ENCODE peak calls at places on chromosomes 2 and 18, in five cellular contexts. One of them, this sample, is unnamed.

GRCh38 chr2:165573534-165574461 is 104.3 kb downstream of the CSRNP3 start:
- DNase-seq in transverse colon: peak
- DNase-seq in stimulated activated CD4-positive, alpha-beta T cell treated with anti-CD3 and anti-CD28 coated beads, Interleukin-4, amount 100 ng/mL, for 4 hours: no peak
- DNase-seq in G401: peak
- DNase-seq in NCI-H1417: peak
- DNase-seq in this sample: peak

GRCh38 chr2:161122772-161123530 is 37.3 kb upstream of the TANK start:
- DNase-seq in transverse colon: peak
- DNase-seq in G401: no peak
- DNase-seq in stimulated activated CD4-positive, alpha-beta T cell treated with anti-CD3 and anti-CD28 coated beads, Interleukin-4, amount 100 ng/mL, for 4 hours: peak
- DNase-seq in NCI-H1417: peak
- DNase-seq in this sample: peak

GRCh38 chr2:171080607-171081006 is 80.1 kb downstream of the TLK1 start:
- DNase-seq in transverse colon: no peak
- DNase-seq in NCI-H1417: no peak
- DNase-seq in stimulated activated CD4-positive, alpha-beta T cell treated with anti-CD3 and anti-CD28 coated beads, Interleukin-4, amount 100 ng/mL, for 4 hours: no peak
- DNase-seq in G401: no peak
- DNase-seq in this sample: no peak

GRCh38 chr18:51399491-51400122 is 202.1 kb upstream of the MEX3C start:
- DNase-seq in transverse colon: no peak
- DNase-seq in G401: no peak
- DNase-seq in NCI-H1417: no peak
- DNase-seq in stimulated activated CD4-positive, alpha-beta T cell treated with anti-CD3 and anti-CD28 coated beads, Interleukin-4, amount 100 ng/mL, for 4 hours: no peak
- DNase-seq in this sample: no peak

GRCh38 chr2:234269769-234270204 is 219.3 kb downstream of the SPP2 start:
- DNase-seq in G401: no peak
- DNase-seq in transverse colon: peak
- DNase-seq in NCI-H1417: no peak
- DNase-seq in stimulated activated CD4-positive, alpha-beta T cell treated with anti-CD3 and anti-CD28 coated beads, Interleukin-4, amount 100 ng/mL, for 4 hours: no peak
- DNase-seq in this sample: no peak

GRCh38 chr2:192741889-192742288 is 547.2 kb upstream of the TMEFF2 start:
- DNase-seq in stimulated activated CD4-positive, alpha-beta T cell treated with anti-CD3 and anti-CD28 coated beads, Interleukin-4, amount 100 ng/mL, for 4 hours: no peak
- DNase-seq in NCI-H1417: no peak
- DNase-seq in G401: no peak
- DNase-seq in transverse colon: no peak
- DNase-seq in this sample: no peak

GRCh38 chr2:174729797-174730529 is 34.3 kb downstream of the CHRNA1 start:
- DNase-seq in NCI-H1417: no peak
- DNase-seq in stimulated activated CD4-positive, alpha-beta T cell treated with anti-CD3 and anti-CD28 coated beads, Interleukin-4, amount 100 ng/mL, for 4 hours: peak
- DNase-seq in transverse colon: no peak
- DNase-seq in G401: no peak
- DNase-seq in this sample: peak

GRCh38 chr18:79487198-79488165 is 91.8 kb downstream of the NFATC1 start:
- DNase-seq in transverse colon: no peak
- DNase-seq in NCI-H1417: no peak
- DNase-seq in stimulated activated CD4-positive, alpha-beta T cell treated with anti-CD3 and anti-CD28 coated beads, Interleukin-4, amount 100 ng/mL, for 4 hours: no peak
- DNase-seq in G401: no peak
- DNase-seq in this sample: no peak

GRCh38 chr2:43220982-43221659 is 5.3 kb downstream of the ZFP36L2 start:
- DNase-seq in G401: peak
- DNase-seq in stimulated activated CD4-positive, alpha-beta T cell treated with anti-CD3 and anti-CD28 coated beads, Interleukin-4, amount 100 ng/mL, for 4 hours: no peak
- DNase-seq in transverse colon: peak
- DNase-seq in NCI-H1417: no peak
- DNase-seq in this sample: no peak

GRCh38 chr2:100856732-100857131 is 36.8 kb downstream of the NPAS2 start:
- DNase-seq in G401: no peak
- DNase-seq in NCI-H1417: no peak
- DNase-seq in transverse colon: peak
- DNase-seq in stimulated activated CD4-positive, alpha-beta T cell treated with anti-CD3 and anti-CD28 coated beads, Interleukin-4, amount 100 ng/mL, for 4 hours: no peak
- DNase-seq in this sample: no peak

GRCh38 chr2:239399404-239399999 is 1.3 kb downstream of the HDAC4 start:
- DNase-seq in NCI-H1417: peak
- DNase-seq in transverse colon: peak
- DNase-seq in G401: peak
- DNase-seq in stimulated activated CD4-positive, alpha-beta T cell treated with anti-CD3 and anti-CD28 coated beads, Interleukin-4, amount 100 ng/mL, for 4 hours: peak
- DNase-seq in this sample: no peak

GRCh38 chr18:74147779-74148542 is at the start of the genes FBXO15 and TIMM21:
- DNase-seq in NCI-H1417: peak
- DNase-seq in transverse colon: peak
- DNase-seq in G401: peak
- DNase-seq in stimulated activated CD4-positive, alpha-beta T cell treated with anti-CD3 and anti-CD28 coated beads, Interleukin-4, amount 100 ng/mL, for 4 hours: peak
- DNase-seq in this sample: peak

GRCh38 chr18:65942854-65943253 is 192.0 kb downstream of the CDH7 start:
- DNase-seq in transverse colon: no peak
- DNase-seq in stimulated activated CD4-positive, alpha-beta T cell treated with anti-CD3 and anti-CD28 coated beads, Interleukin-4, amount 100 ng/mL, for 4 hours: no peak
- DNase-seq in G401: no peak
- DNase-seq in NCI-H1417: no peak
- DNase-seq in this sample: no peak

GRCh38 chr2:233023007-233023760 is 9.3 kb upstream of the NEU2 start:
- DNase-seq in NCI-H1417: no peak
- DNase-seq in stimulated activated CD4-positive, alpha-beta T cell treated with anti-CD3 and anti-CD28 coated beads, Interleukin-4, amount 100 ng/mL, for 4 hours: no peak
- DNase-seq in G401: no peak
- DNase-seq in transverse colon: no peak
- DNase-seq in this sample: no peak

GRCh38 chr18:12532661-12533060 is 124.9 kb downstream of the PRELID3A start:
- DNase-seq in G401: no peak
- DNase-seq in NCI-H1417: no peak
- DNase-seq in stimulated activated CD4-positive, alpha-beta T cell treated with anti-CD3 and anti-CD28 coated beads, Interleukin-4, amount 100 ng/mL, for 4 hours: no peak
- DNase-seq in transverse colon: no peak
- DNase-seq in this sample: no peak

GRCh38 chr2:43884674-43885073 is 45.9 kb downstream of the ABCG8 start:
- DNase-seq in stimulated activated CD4-positive, alpha-beta T cell treated with anti-CD3 and anti-CD28 coated beads, Interleukin-4, amount 100 ng/mL, for 4 hours: no peak
- DNase-seq in NCI-H1417: no peak
- DNase-seq in G401: no peak
- DNase-seq in transverse colon: no peak
- DNase-seq in this sample: no peak

GRCh38 chr2:127567351-127567854 is 31.9 kb downstream of the MYO7B start:
- DNase-seq in stimulated activated CD4-positive, alpha-beta T cell treated with anti-CD3 and anti-CD28 coated beads, Interleukin-4, amount 100 ng/mL, for 4 hours: no peak
- DNase-seq in transverse colon: no peak
- DNase-seq in G401: no peak
- DNase-seq in NCI-H1417: no peak
- DNase-seq in this sample: no peak

GRCh38 chr2:86020984-86021383 is 84.7 kb downstream of the POLR1A start:
- DNase-seq in transverse colon: no peak
- DNase-seq in G401: no peak
- DNase-seq in NCI-H1417: no peak
- DNase-seq in stimulated activated CD4-positive, alpha-beta T cell treated with anti-CD3 and anti-CD28 coated beads, Interleukin-4, amount 100 ng/mL, for 4 hours: no peak
- DNase-seq in this sample: no peak

GRCh38 chr18:58937913-58938312 is 73.2 kb downstream of the ZNF532 start:
- DNase-seq in NCI-H1417: no peak
- DNase-seq in stimulated activated CD4-positive, alpha-beta T cell treated with anti-CD3 and anti-CD28 coated beads, Interleukin-4, amount 100 ng/mL, for 4 hours: no peak
- DNase-seq in transverse colon: no peak
- DNase-seq in G401: no peak
- DNase-seq in this sample: no peak

GRCh38 chr2:121090088-121090715 is 194.8 kb downstream of the TFCP2L1 start:
- DNase-seq in transverse colon: no peak
- DNase-seq in G401: no peak
- DNase-seq in stimulated activated CD4-positive, alpha-beta T cell treated with anti-CD3 and anti-CD28 coated beads, Interleukin-4, amount 100 ng/mL, for 4 hours: no peak
- DNase-seq in NCI-H1417: no peak
- DNase-seq in this sample: no peak

GRCh38 chr2:144357623-144358400 is 162.1 kb downstream of the ZEB2 start:
- DNase-seq in stimulated activated CD4-positive, alpha-beta T cell treated with anti-CD3 and anti-CD28 coated beads, Interleukin-4, amount 100 ng/mL, for 4 hours: no peak
- DNase-seq in transverse colon: no peak
- DNase-seq in NCI-H1417: no peak
- DNase-seq in G401: no peak
- DNase-seq in this sample: no peak

GRCh38 chr18:77865853-77866252 is 616.2 kb downstream of the GALR1 start:
- DNase-seq in stimulated activated CD4-positive, alpha-beta T cell treated with anti-CD3 and anti-CD28 coated beads, Interleukin-4, amount 100 ng/mL, for 4 hours: no peak
- DNase-seq in transverse colon: no peak
- DNase-seq in NCI-H1417: no peak
- DNase-seq in G401: no peak
- DNase-seq in this sample: no peak

GRCh38 chr2:201257941-201258665 is 2.2 kb upstream of the CASP8 start:
- DNase-seq in G401: peak
- DNase-seq in stimulated activated CD4-positive, alpha-beta T cell treated with anti-CD3 and anti-CD28 coated beads, Interleukin-4, amount 100 ng/mL, for 4 hours: peak
- DNase-seq in NCI-H1417: peak
- DNase-seq in transverse colon: peak
- DNase-seq in this sample: peak

GRCh38 chr2:19949071-19949470 is 40.8 kb downstream of the WDR35 start:
- DNase-seq in G401: no peak
- DNase-seq in stimulated activated CD4-positive, alpha-beta T cell treated with anti-CD3 and anti-CD28 coated beads, Interleukin-4, amount 100 ng/mL, for 4 hours: no peak
- DNase-seq in NCI-H1417: no peak
- DNase-seq in transverse colon: no peak
- DNase-seq in this sample: no peak